ENCODE peak calls at places on chromosomes 4 and X, in seven cellular contexts. One of them, this sample, is unnamed.
A peak's percentile ranks its signal among the peaks of the same experiment; 100 is the strongest.

GRCh38 chr4:145278341-145279121 is 98.1 kb upstream of the OTUD4 start:
- DNase-seq in sciatic nerve: no peak
- DNase-seq in stimulated activated naive B cell treated with anti-CD40 and anti-IgM and Interleukin-4, amounts not matched to agents 10 μg/mL and 1 μg/mL and 100 μg/mL, for 72 hours: no peak
- DNase-seq in T-helper 17 cell: no peak
- DNase-seq in HEK293T: no peak
- DNase-seq in foreskin fibroblast: peak; percentile 63
- DNase-seq in osteocyte: no peak
- DNase-seq in this sample: peak; percentile 45

GRCh38 chr4:166941629-166942028 is 292.7 kb downstream of the SPOCK3 start:
- DNase-seq in foreskin fibroblast: peak; percentile 16
- DNase-seq in osteocyte: no peak
- DNase-seq in HEK293T: no peak
- DNase-seq in sciatic nerve: no peak
- DNase-seq in stimulated activated naive B cell treated with anti-CD40 and anti-IgM and Interleukin-4, amounts not matched to agents 10 μg/mL and 1 μg/mL and 100 μg/mL, for 72 hours: no peak
- DNase-seq in T-helper 17 cell: no peak
- DNase-seq in this sample: peak; percentile 26

GRCh38 chr4:122005064-122005755 is 53.4 kb upstream of the TRPC3 start:
- DNase-seq in HEK293T: no peak
- DNase-seq in stimulated activated naive B cell treated with anti-CD40 and anti-IgM and Interleukin-4, amounts not matched to agents 10 μg/mL and 1 μg/mL and 100 μg/mL, for 72 hours: no peak
- DNase-seq in osteocyte: no peak
- DNase-seq in sciatic nerve: no peak
- DNase-seq in T-helper 17 cell: no peak
- DNase-seq in foreskin fibroblast: peak; percentile 68
- DNase-seq in this sample: peak; percentile 68

GRCh38 chrX:40663880-40664630 is 16.7 kb upstream of the CXorf38 start:
- DNase-seq in stimulated activated naive B cell treated with anti-CD40 and anti-IgM and Interleukin-4, amounts not matched to agents 10 μg/mL and 1 μg/mL and 100 μg/mL, for 72 hours: no peak
- DNase-seq in foreskin fibroblast: peak; percentile 64
- DNase-seq in osteocyte: no peak
- DNase-seq in sciatic nerve: no peak
- DNase-seq in HEK293T: peak; percentile 20
- DNase-seq in T-helper 17 cell: no peak
- DNase-seq in this sample: peak; percentile 5

GRCh38 chr4:145177511-145177905 is 2.9 kb downstream of the OTUD4 start:
- DNase-seq in osteocyte: no peak
- DNase-seq in sciatic nerve: no peak
- DNase-seq in T-helper 17 cell: no peak
- DNase-seq in stimulated activated naive B cell treated with anti-CD40 and anti-IgM and Interleukin-4, amounts not matched to agents 10 μg/mL and 1 μg/mL and 100 μg/mL, for 72 hours: no peak
- DNase-seq in HEK293T: no peak
- DNase-seq in foreskin fibroblast: peak; percentile 41
- DNase-seq in this sample: no peak

GRCh38 chr4:108596389-108596788 is 24.0 kb upstream of the RPL34 start:
- DNase-seq in HEK293T: no peak
- DNase-seq in foreskin fibroblast: peak; percentile 33
- DNase-seq in stimulated activated naive B cell treated with anti-CD40 and anti-IgM and Interleukin-4, amounts not matched to agents 10 μg/mL and 1 μg/mL and 100 μg/mL, for 72 hours: no peak
- DNase-seq in sciatic nerve: no peak
- DNase-seq in T-helper 17 cell: no peak
- DNase-seq in osteocyte: no peak
- DNase-seq in this sample: no peak

GRCh38 chr4:122700178-122700725 is 32.3 kb upstream of the BBS12 start:
- DNase-seq in sciatic nerve: no peak
- DNase-seq in HEK293T: no peak
- DNase-seq in foreskin fibroblast: peak; percentile 60
- DNase-seq in T-helper 17 cell: no peak
- DNase-seq in osteocyte: no peak
- DNase-seq in stimulated activated naive B cell treated with anti-CD40 and anti-IgM and Interleukin-4, amounts not matched to agents 10 μg/mL and 1 μg/mL and 100 μg/mL, for 72 hours: no peak
- DNase-seq in this sample: peak; percentile 3

GRCh38 chrX:55710701-55711100 is 6.8 kb upstream of the RRAGB start:
- DNase-seq in osteocyte: no peak
- DNase-seq in stimulated activated naive B cell treated with anti-CD40 and anti-IgM and Interleukin-4, amounts not matched to agents 10 μg/mL and 1 μg/mL and 100 μg/mL, for 72 hours: no peak
- DNase-seq in T-helper 17 cell: no peak
- DNase-seq in HEK293T: no peak
- DNase-seq in sciatic nerve: no peak
- DNase-seq in foreskin fibroblast: peak; percentile 65
- DNase-seq in this sample: peak; percentile 40

This sample was measured in HCEC 1CT.